ENCODE peak calls at places on chromosomes 4 and X, in seven cellular contexts. M is sigmoid colon, B is omental fat pad, V is BJ, L is tibial nerve, H is cardiac fibroblast, U is fibroblast of the aortic adventitia. P is an unnamed sample.

GRCh38 chrX:8845060-8845459 is 43.9 kb upstream of the FAM9A start:
- DNase-seq in M (no peak), B (no peak), V (peak), L (no peak), H (peak), U (peak), P (no peak)

GRCh38 chr4:88725986-88726385 is 28.4 kb upstream of the NAP1L5 start:
- DNase-seq in M (no peak), B (no peak), V (no peak), L (no peak), H (no peak), U (no peak), P (no peak)

GRCh38 chr4:170497105-170497504 is 407.3 kb upstream of the AADAT start:
- DNase-seq in M (no peak), B (no peak), V (no peak), L (no peak), H (peak), U (no peak), P (no peak)

GRCh38 chr4:16598241-16599224 is 299.9 kb downstream of the LDB2 start:
- DNase-seq in M (no peak), B (no peak), V (no peak), L (no peak), H (peak), U (peak), P (no peak)

GRCh38 chrX:74521961-74522833 is 92.2 kb downstream of the RLIM start:
- DNase-seq in M (peak), B (no peak), V (peak), L (no peak), H (no peak), U (peak), P (no peak)

GRCh38 chrX:147838465-147839131 is 73.1 kb upstream of the FMR1 start:
- DNase-seq in M (no peak), B (no peak), V (no peak), L (no peak), H (peak), U (no peak), P (no peak)

GRCh38 chrX:23820235-23820782 is 37.3 kb downstream of the SAT1 start:
- DNase-seq in M (no peak), B (no peak), V (no peak), L (no peak), H (no peak), U (no peak), P (no peak)

GRCh38 chrX:31178769-31179125 is 106.9 kb upstream of the FTHL17 start:
- DNase-seq in M (no peak), B (no peak), V (no peak), L (no peak), H (no peak), U (no peak), P (no peak)

GRCh38 chr4:55303818-55304217 is 42.2 kb upstream of the SRD5A3 start:
- DNase-seq in M (no peak), B (no peak), V (peak), L (no peak), H (peak), U (peak), P (no peak)

GRCh38 chr4:153065286-153065685 is 129.2 kb downstream of the FHDC1 start:
- DNase-seq in M (no peak), B (no peak), V (no peak), L (no peak), H (no peak), U (no peak), P (no peak)

GRCh38 chr4:185987976-185988627 is 80.9 kb upstream of the TLR3 start:
- DNase-seq in M (no peak), B (no peak), V (no peak), L (no peak), H (peak), U (peak), P (no peak)

GRCh38 chr4:105473340-105474109 is at the start of gene PPA2:
- DNase-seq in M (peak), B (peak), V (peak), L (peak), H (peak), U (peak), P (peak)

GRCh38 chr4:94285666-94286065 is 57.0 kb downstream of the HPGDS start:
- DNase-seq in M (no peak), B (no peak), V (no peak), L (no peak), H (no peak), U (no peak), P (no peak)

GRCh38 chr4:185811509-185812364 is at the start of gene SORBS2:
- DNase-seq in M (peak), B (no peak), V (no peak), L (no peak), H (peak), U (peak), P (no peak)

GRCh38 chrX:116198810-116199209 is 28.3 kb downstream of the AGTR2 start:
- DNase-seq in M (no peak), B (no peak), V (no peak), L (no peak), H (no peak), U (peak), P (no peak)

GRCh38 chr4:114279066-114279465 is 299.6 kb upstream of the ARSJ start:
- DNase-seq in M (no peak), B (no peak), V (no peak), L (no peak), H (no peak), U (no peak), P (no peak)

GRCh38 chrX:129522184-129523059 is 868 bp downstream of the SMARCA1 start:
- DNase-seq in M (peak), B (no peak), V (no peak), L (peak), H (peak), U (peak), P (no peak)

GRCh38 chrX:1224954-1225353 is 12.5 kb upstream of the CRLF2 start:
- DNase-seq in M (peak), B (no peak), V (no peak), L (no peak), H (no peak), U (no peak), P (no peak)

GRCh38 chrX:106791495-106791894 is 11.0 kb upstream of the TBC1D8B start:
- DNase-seq in M (no peak), B (no peak), V (no peak), L (no peak), H (peak), U (peak), P (no peak)

GRCh38 chrX:97968376-97969104 is 1084.8 kb downstream of the RPA4 start:
- DNase-seq in M (no peak), B (no peak), V (no peak), L (no peak), H (no peak), U (no peak), P (no peak)

GRCh38 chr4:48673537-48673936 is 106.5 kb downstream of the FRYL start:
- DNase-seq in M (no peak), B (no peak), V (no peak), L (no peak), H (no peak), U (no peak), P (no peak)

GRCh38 chr4:110733901-110734300 is 111.0 kb upstream of the PITX2 start:
- DNase-seq in M (no peak), B (no peak), V (no peak), L (no peak), H (peak), U (no peak), P (no peak)

GRCh38 chr4:85544751-85545150 is 69.8 kb downstream of the ARHGAP24 start:
- DNase-seq in M (no peak), B (no peak), V (no peak), L (no peak), H (no peak), U (no peak), P (no peak)

GRCh38 chr4:47762376-47763266 is 75.2 kb downstream of the CORIN start:
- DNase-seq in M (no peak), B (no peak), V (no peak), L (no peak), H (no peak), U (no peak), P (no peak)

GRCh38 chr4:84499065-84499982 is at the start of gene NKX6-1:
- DNase-seq in M (no peak), B (no peak), V (peak), L (peak), H (no peak), U (peak), P (no peak)

GRCh38 chrX:12301288-12301687 is 163.0 kb downstream of the FRMPD4 start:
- DNase-seq in M (no peak), B (no peak), V (no peak), L (no peak), H (no peak), U (no peak), P (no peak)

GRCh38 chrX:101417981-101418841 is 10.2 kb downstream of the HNRNPH2 start:
- DNase-seq in M (peak), B (no peak), V (no peak), L (peak), H (peak), U (no peak), P (no peak)

GRCh38 chr4:10240691-10241090 is 124.1 kb upstream of the WDR1 start:
- DNase-seq in M (no peak), B (no peak), V (no peak), L (no peak), H (no peak), U (no peak), P (no peak)

GRCh38 chr4:87896020-87896621 is 63.4 kb downstream of the MEPE start:
- DNase-seq in M (no peak), B (no peak), V (peak), L (peak), H (peak), U (peak), P (no peak)

GRCh38 chr4:73311428-73311827 is 52.8 kb upstream of the ANKRD17 start:
- DNase-seq in M (no peak), B (no peak), V (no peak), L (no peak), H (peak), U (peak), P (no peak)

GRCh38 chr4:72975488-72975784 is 94.1 kb downstream of the COX18 start:
- DNase-seq in M (no peak), B (no peak), V (no peak), L (no peak), H (peak), U (peak), P (no peak)

GRCh38 chr4:167196386-167196785 is 37.9 kb downstream of the SPOCK3 start:
- DNase-seq in M (no peak), B (no peak), V (no peak), L (no peak), H (peak), U (peak), P (no peak)

GRCh38 chr4:25104561-25104960 is 55.7 kb downstream of the SEPSECS start:
- DNase-seq in M (no peak), B (no peak), V (no peak), L (no peak), H (no peak), U (no peak), P (no peak)
- TF ChIP-seq CTCF in M (no peak), B (no peak), V (no peak), L (no peak), H (no peak), U (no peak), P (no peak)

GRCh38 chrX:119189115-119189514 is 47.0 kb upstream of the PGRMC1 start:
- DNase-seq in M (no peak), B (no peak), V (no peak), L (no peak), H (no peak), U (no peak), P (no peak)

GRCh38 chrX:119189586-119189985 is 46.5 kb upstream of the PGRMC1 start:
- DNase-seq in M (peak), B (no peak), V (no peak), L (peak), H (peak), U (peak), P (no peak)

GRCh38 chrX:119190736-119191282 is 45.3 kb upstream of the PGRMC1 start:
- DNase-seq in M (no peak), B (no peak), V (no peak), L (peak), H (peak), U (peak), P (no peak)

GRCh38 chrX:119190251-119190651 is 45.8 kb upstream of the PGRMC1 start:
- DNase-seq in M (no peak), B (no peak), V (no peak), L (peak), H (peak), U (peak), P (no peak)

GRCh38 chrX:119194631-119195030 is 41.5 kb upstream of the PGRMC1 start:
- DNase-seq in M (no peak), B (no peak), V (no peak), L (no peak), H (peak), U (peak), P (no peak)
- TF ChIP-seq CTCF in M (no peak), B (no peak), V (peak), L (no peak), H (peak), U (peak), P (no peak)

DNA sequence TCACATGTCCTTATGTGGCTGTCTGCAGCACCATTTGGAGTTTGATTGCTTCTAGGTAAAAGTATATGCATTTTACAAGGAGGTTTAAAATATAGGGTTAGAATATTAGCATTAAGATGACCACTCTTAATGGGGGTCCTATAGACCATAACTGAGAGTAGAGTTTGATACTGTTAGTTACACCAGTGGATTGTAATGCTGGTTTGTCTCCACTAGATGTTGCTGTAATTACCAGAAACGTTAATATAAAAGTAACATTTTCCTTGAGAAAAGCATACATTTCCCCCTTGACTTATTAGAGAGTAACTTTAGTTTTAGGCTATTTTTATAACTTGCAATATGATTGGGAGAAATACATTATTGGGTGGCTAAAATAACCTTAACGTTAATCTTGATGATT is 93.0 kb downstream of the ZXDA start:
- DNase-seq in M (no peak), B (no peak), V (no peak), L (no peak), H (peak), U (peak), P (no peak)
- TF ChIP-seq CTCF in M (no peak), B (no peak), V (peak), L (no peak), H (peak), U (peak), P (no peak)

DNA sequence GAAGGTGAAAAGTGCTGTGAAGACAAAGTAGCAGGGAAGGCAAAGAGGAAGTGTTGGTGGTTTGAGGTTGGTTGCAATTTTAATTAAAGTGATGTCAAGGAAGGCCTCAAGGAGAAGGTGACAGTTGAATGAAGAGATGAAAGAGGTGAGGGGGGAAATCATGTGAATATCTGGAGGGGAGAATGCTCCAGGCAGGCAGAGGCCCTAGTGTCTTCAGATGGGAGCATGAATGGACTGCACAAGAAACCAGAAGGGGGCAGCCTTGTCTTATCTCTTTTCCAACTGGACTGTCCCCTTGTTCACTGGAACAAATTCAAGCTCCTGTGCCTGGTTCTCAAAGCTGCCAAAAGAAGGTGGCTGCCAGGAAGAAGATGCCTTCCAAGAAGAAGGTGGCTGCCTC is 68.4 kb downstream of the MAOB start:
- DNase-seq in M (no peak), B (no peak), V (no peak), L (no peak), H (peak), U (peak), P (no peak)
- TF ChIP-seq CTCF in M (no peak), B (no peak), V (no peak), L (no peak), H (no peak), U (no peak), P (no peak)

GRCh38 chr4:106551724-106552123 is 183.1 kb upstream of the GIMD1 start:
- DNase-seq in M (no peak), B (no peak), V (no peak), L (no peak), H (no peak), U (no peak), P (no peak)
- TF ChIP-seq CTCF in M (no peak), B (no peak), V (no peak), L (no peak), H (no peak), U (no peak), P (no peak)

DNA sequence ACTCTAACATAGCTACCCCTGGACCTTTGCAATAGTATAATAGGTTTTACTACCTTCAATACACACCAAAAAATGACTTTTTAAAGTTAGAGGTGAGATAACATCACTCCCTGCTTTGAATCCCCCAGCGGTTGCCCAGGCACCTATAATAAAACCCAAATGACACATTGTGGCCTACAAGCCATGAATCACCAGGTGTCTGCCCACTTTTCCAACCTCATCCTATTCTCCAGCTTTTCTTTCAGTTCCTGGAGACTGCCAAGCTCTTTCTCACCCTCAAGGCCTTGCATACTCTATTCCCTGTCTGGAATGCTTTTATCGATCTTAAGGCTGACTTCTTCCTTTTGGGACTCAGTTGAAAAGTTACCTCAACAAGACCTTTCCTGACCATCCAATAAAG is 16.4 kb upstream of the PRSS48 start:
- DNase-seq in M (no peak), B (no peak), V (no peak), L (no peak), H (peak), U (no peak), P (no peak)
- TF ChIP-seq CTCF in M (no peak), B (no peak), V (no peak), L (no peak), H (no peak), U (no peak), P (no peak)

GRCh38 chr4:98447648-98448047 is 186.5 kb downstream of the RAP1GDS1 start:
- DNase-seq in M (no peak), B (no peak), V (no peak), L (no peak), H (no peak), U (no peak), P (no peak)
- TF ChIP-seq CTCF in M (no peak), B (no peak), V (no peak), L (no peak), H (no peak), U (no peak), P (no peak)

GRCh38 chrX:79530310-79531108 is 163.4 kb upstream of the ITM2A start:
- DNase-seq in M (no peak), B (no peak), V (no peak), L (no peak), H (no peak), U (no peak), P (no peak)

GRCh38 chrX:79524642-79525041 is 157.5 kb upstream of the ITM2A start:
- DNase-seq in M (no peak), B (no peak), V (no peak), L (no peak), H (peak), U (no peak), P (no peak)
- TF ChIP-seq CTCF in M (no peak), B (no peak), V (no peak), L (no peak), H (peak), U (no peak), P (no peak)

P was measured in thoracic aorta.